ENCODE peak calls at places on chromosomes 7 and 10, in five cellular contexts. M is SK-N-SH, P is IMR-90, K is K562, S is GM12878. W is an unnamed sample.

GRCh38 chr7:98869374-98870070 is at the start of gene TMEM130:
- DNase-seq in M (peak), P (no peak), K (no peak), S (no peak), W (no peak)

GRCh38 chr10:87656431-87657072 is 3.1 kb upstream of the PAPSS2 start:
- DNase-seq in M (peak), P (peak), K (peak), S (no peak), W (peak)

GRCh38 chr7:97272237-97272975 is 154.9 kb downstream of the SDHAF3 start:
- DNase-seq in M (no peak), P (no peak), K (no peak), S (peak), W (no peak)

GRCh38 chr7:101169838-101170531 is 4.6 kb upstream of the VGF start:
- DNase-seq in M (peak), P (peak), K (peak), S (no peak), W (no peak)

GRCh38 chr7:129828989-129829676 is 123.6 kb downstream of the UBE2H start:
- DNase-seq in M (no peak), P (no peak), K (peak), S (no peak), W (no peak)

GRCh38 chr7:107232568-107233090 is 63.8 kb downstream of the HBP1 start:
- DNase-seq in M (no peak), P (peak), K (no peak), S (no peak), W (no peak)

GRCh38 chr7:38629621-38630020 is 1.6 kb downstream of the AMPH start:
- DNase-seq in M (no peak), P (peak), K (no peak), S (no peak), W (no peak)

GRCh38 chr10:69831231-69831855 is 29.6 kb downstream of the COL13A1 start:
- DNase-seq in M (no peak), P (peak), K (no peak), S (no peak), W (no peak)

GRCh38 chr10:62047960-62048383 is 146.5 kb downstream of the ARID5B start:
- DNase-seq in M (no peak), P (no peak), K (no peak), S (no peak), W (no peak)

GRCh38 chr7:47664650-47665049 is 82.7 kb upstream of the TNS3 start:
- DNase-seq in M (no peak), P (no peak), K (no peak), S (no peak), W (peak)

GRCh38 chr10:76403876-76404275 is 972.5 kb downstream of the LRMDA start:
- DNase-seq in M (no peak), P (peak), K (no peak), S (no peak), W (no peak)

GRCh38 chr10:8403711-8404371 is 349.4 kb downstream of the GATA3 start:
- DNase-seq in M (no peak), P (no peak), K (no peak), S (no peak), W (no peak)

GRCh38 chr7:26863504-26864308 is 684 bp downstream of the SKAP2 start:
- DNase-seq in M (no peak), P (peak), K (peak), S (peak), W (peak)

GRCh38 chr7:149440222-149440621 is 20.6 kb downstream of the ZNF777 start:
- DNase-seq in M (no peak), P (peak), K (no peak), S (no peak), W (no peak)

GRCh38 chr10:132166216-132166950 is 20.4 kb upstream of the DPYSL4 start:
- DNase-seq in M (no peak), P (no peak), K (no peak), S (no peak), W (no peak)

GRCh38 chr7:22945584-22945983 is 68.3 kb downstream of the HYCC1 start:
- DNase-seq in M (no peak), P (peak), K (no peak), S (no peak), W (no peak)

GRCh38 chr7:20229652-20230500 is 12.7 kb upstream of the MACC1 start:
- DNase-seq in M (no peak), P (peak), K (peak), S (no peak), W (peak)

GRCh38 chr10:26780793-26781601 is 79.8 kb downstream of the ABI1 start:
- DNase-seq in M (no peak), P (peak), K (no peak), S (peak), W (peak)
- H3K4me3 ChIP-seq in M (no peak), P (no peak), K (no peak), S (peak), W (no peak)

GRCh38 chr10:46272863-46273415 is 13.9 kb upstream of the ANTXRL start:
- DNase-seq in M (no peak), P (no peak), K (no peak), S (no peak), W (no peak)

GRCh38 chr10:46273506-46274477 is 13.0 kb upstream of the ANTXRL start:
- DNase-seq in M (no peak), P (no peak), K (no peak), S (no peak), W (peak)

GRCh38 chr10:46282460-46283216 is 4.2 kb upstream of the ANTXRL start:
- DNase-seq in M (peak), P (peak), K (peak), S (no peak), W (peak)

GRCh38 chr10:46283217-46283944 is 3.4 kb upstream of the ANTXRL start:
- DNase-seq in M (no peak), P (no peak), K (no peak), S (no peak), W (no peak)

DNA sequence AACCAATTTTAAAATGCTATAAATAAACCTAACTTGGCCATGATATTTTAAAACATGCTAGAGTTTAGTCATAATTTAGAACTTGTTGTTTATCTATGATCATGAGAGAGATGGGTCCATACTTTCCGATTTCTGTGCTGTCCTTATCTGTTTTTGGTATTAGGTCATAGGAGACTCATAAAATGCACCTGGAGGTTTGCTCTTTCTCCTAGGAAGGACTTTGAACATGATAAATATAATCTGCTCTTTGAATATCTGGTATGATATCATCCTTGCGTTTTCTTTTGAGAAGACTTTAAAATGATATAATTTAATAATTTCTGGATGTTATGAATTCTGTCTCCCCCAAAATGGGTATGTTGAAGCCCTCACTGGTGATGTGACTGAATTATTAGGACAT is 9.0 kb upstream of the ANTXRL start:
- DNase-seq in M (no peak), P (no peak), K (no peak), S (no peak), W (no peak)
- TF ChIP-seq RCOR1 in M (no peak), P (no peak), K (no peak), S (no peak), W (no peak)

DNA sequence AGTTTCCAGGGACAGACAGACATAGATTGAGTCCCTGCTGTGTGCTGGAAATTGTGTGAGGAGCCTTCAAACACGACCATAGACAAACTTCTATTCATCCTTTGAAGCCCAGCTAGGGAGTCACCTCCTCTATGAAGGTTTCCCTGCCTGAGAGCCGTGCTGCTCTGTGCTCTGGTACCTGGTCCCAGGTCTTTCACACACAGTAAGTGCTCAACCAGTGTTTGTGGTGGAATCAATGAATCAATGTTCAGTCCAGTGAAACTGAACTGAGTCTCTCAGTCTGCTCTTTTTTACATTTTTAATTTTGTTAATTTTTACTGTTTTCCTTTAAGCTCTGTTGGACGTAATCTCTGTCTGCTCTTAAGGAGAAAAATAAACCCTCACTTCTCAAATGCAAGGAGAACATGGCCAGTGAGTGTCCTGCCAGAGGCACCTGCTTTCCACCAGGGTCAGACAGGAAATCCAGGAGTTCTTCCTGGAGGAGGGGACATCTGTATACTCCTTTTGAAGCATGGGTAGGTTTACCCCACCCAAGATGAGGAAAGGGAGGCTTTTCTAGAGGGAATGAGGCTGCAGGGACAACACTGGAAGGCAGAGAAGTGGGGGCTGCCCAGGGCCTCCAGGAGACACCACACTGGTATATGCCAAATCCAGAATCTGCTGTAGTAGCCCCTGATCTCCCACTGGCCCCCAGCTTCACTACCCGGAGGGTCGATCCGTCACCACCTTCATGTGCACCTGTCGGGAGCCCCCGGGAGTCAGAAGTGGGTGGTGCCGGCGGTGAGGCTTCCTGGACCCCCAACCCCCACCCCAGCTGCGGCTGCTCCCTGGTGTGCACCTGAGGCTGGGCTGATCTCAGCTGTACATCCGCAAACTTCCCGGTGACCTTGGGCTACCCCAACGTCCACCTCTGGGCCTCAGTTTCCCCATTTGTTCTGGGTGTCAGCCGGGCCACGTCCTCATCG is 56.2 kb downstream of the MICALL2 start:
- DNase-seq in M (peak), P (no peak), K (no peak), S (no peak), W (no peak)
- H3K4me3 ChIP-seq in M (no peak), P (no peak), K (no peak), S (no peak), W (no peak)

DNA sequence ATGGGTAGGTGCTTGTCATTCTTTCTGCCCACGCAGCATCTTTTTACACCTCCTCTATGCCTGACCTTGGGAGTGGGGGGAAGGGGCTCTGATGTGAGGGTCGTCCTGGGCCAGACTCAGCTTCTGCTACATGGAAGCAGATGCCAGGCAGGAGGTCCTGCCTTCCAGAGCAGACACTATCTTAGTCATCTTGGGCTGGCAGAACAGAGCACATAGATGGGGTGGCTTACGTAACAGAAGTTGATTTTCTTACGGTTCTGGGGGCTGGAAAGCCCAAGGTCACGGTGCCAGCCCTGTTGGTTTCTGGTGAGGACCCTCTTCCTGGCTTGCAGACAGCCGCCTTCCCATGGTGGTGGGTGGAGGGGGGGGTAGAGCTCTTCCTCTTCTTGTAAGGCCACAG is 159.0 kb downstream of the PRKAG2 start:
- DNase-seq in M (no peak), P (no peak), K (no peak), S (no peak), W (no peak)
- TF ChIP-seq RCOR1 in M (no peak), P (no peak), K (no peak), S (no peak), W (no peak)

GRCh38 chr10:30186371-30186875 is 127.0 kb upstream of the JCAD start:
- DNase-seq in M (no peak), P (no peak), K (no peak), S (no peak), W (no peak)
- H3K4me3 ChIP-seq in M (no peak), P (no peak), K (no peak), S (no peak), W (no peak)

W was measured in A549.